ENCODE peak calls at places on chromosomes 11 and 22, in eight cellular contexts. W is cardiac muscle cell, A is thoracic aorta, P is colonic mucosa, R is NB4, V is mammary epithelial cell, Q is fibroblast of lung, L is GM12878. S is an unnamed sample.

GRCh38 chr11:50098186-50098725 is 65.6 kb downstream of the OR4C45 start:
- DNase-seq in Q (no peak), L (no peak), W (no peak), A (no peak), P (no peak), V (no peak), R (no peak), S (no peak)

GRCh38 chr22:38549106-38549884 is 20.7 kb downstream of the DMC1 start:
- DNase-seq in V (peak), P (no peak), Q (no peak), W (no peak), R (peak), A (no peak), L (no peak), S (no peak)

GRCh38 chr11:76153609-76153949 is 52.7 kb downstream of the WNT11 start:
- DNase-seq in L (no peak), A (no peak), R (no peak), P (no peak), V (peak), Q (peak), W (peak), S (peak)

GRCh38 chr22:21680830-21681565 is 15.2 kb downstream of the PPIL2 start:
- DNase-seq in V (no peak), A (no peak), P (no peak), Q (no peak), R (no peak), W (no peak), L (no peak), S (no peak)

GRCh38 chr11:66457826-66458225 is 8.9 kb upstream of the PELI3 start:
- DNase-seq in V (no peak), A (no peak), P (no peak), L (no peak), W (no peak), Q (no peak), R (peak), S (no peak)

GRCh38 chr11:113957016-113957415 is 17.9 kb upstream of the HTR3A start:
- DNase-seq in A (no peak), Q (no peak), W (no peak), L (no peak), P (no peak), R (no peak), V (no peak), S (no peak)

GRCh38 chr11:30128269-30128932 is 102.4 kb upstream of the FSHB start:
- DNase-seq in P (no peak), Q (peak), R (peak), A (no peak), W (peak), V (peak), L (no peak), S (no peak)

GRCh38 chr11:113618360-113618759 is 87.7 kb downstream of the TMPRSS5 start:
- DNase-seq in V (peak), L (no peak), P (no peak), Q (peak), R (no peak), A (no peak), W (peak), S (no peak)

GRCh38 chr11:94449029-94449428 is 44.6 kb downstream of the MRE11 start:
- DNase-seq in W (no peak), L (no peak), A (no peak), Q (no peak), P (no peak), V (no peak), R (no peak), S (no peak)

GRCh38 chr11:70420008-70420464 is 21.7 kb downstream of the CTTN start:
- DNase-seq in L (no peak), A (no peak), W (peak), P (no peak), R (peak), V (no peak), Q (peak), S (no peak)

GRCh38 chr11:44775366-44776356 is 48.9 kb downstream of the TSPAN18 start:
- DNase-seq in Q (peak), A (no peak), V (peak), L (no peak), R (peak), P (peak), W (peak), S (no peak)

GRCh38 chr11:120285256-120285655 is 39.8 kb upstream of the TLCD5 start:
- DNase-seq in L (no peak), P (no peak), W (no peak), V (no peak), R (no peak), A (no peak), Q (no peak), S (no peak)

GRCh38 chr11:5364214-5364613 is 12.9 kb downstream of the OR51B6 start:
- DNase-seq in P (no peak), L (no peak), R (no peak), Q (peak), V (no peak), A (no peak), W (peak), S (peak)

GRCh38 chr11:5204787-5205186 is 4.3 kb upstream of the OR51V1 start:
- DNase-seq in W (peak), P (no peak), R (peak), V (peak), Q (peak), L (no peak), A (no peak), S (peak)

GRCh38 chr11:1077033-1077416 is 2.4 kb downstream of the MUC2 start:
- DNase-seq in W (no peak), R (no peak), V (no peak), P (no peak), L (no peak), Q (no peak), A (no peak), S (no peak)

GRCh38 chr22:31447337-31447736 is 42.3 kb downstream of the EIF4ENIF1 start:
- DNase-seq in Q (no peak), P (no peak), A (no peak), W (no peak), L (no peak), R (no peak), V (no peak), S (no peak)

GRCh38 chr11:123654566-123655081 is at the start of gene SCN3B:
- DNase-seq in W (peak), V (peak), A (no peak), R (peak), P (peak), L (no peak), Q (peak), S (no peak)

GRCh38 chr11:61294717-61295595 is at the start of gene VWCE:
- DNase-seq in R (peak), P (peak), L (no peak), V (peak), A (no peak), Q (peak), W (peak), S (no peak)

GRCh38 chr11:12706531-12707499 is 32.6 kb downstream of the TEAD1 start:
- DNase-seq in R (no peak), W (peak), V (no peak), Q (no peak), L (no peak), A (no peak), P (peak), S (no peak)

GRCh38 chr11:17720796-17721171 is 1.4 kb downstream of the MYOD1 start:
- DNase-seq in P (no peak), Q (no peak), W (no peak), A (no peak), L (no peak), V (no peak), R (no peak), S (no peak)

GRCh38 chr22:46337870-46338269 is 2.4 kb downstream of the TRMU start:
- DNase-seq in L (no peak), A (no peak), P (no peak), V (no peak), W (no peak), Q (no peak), R (no peak), S (no peak)
- H3K4me3 ChIP-seq in L (no peak), A (no peak), P (no peak), V (no peak), W (no peak), Q (peak), R (no peak), S (no peak)

GRCh38 chr11:72015511-72016061 is 16.9 kb downstream of the IL18BP start:
- DNase-seq in P (no peak), Q (peak), R (peak), L (no peak), V (no peak), A (no peak), W (peak), S (no peak)
- TF ChIP-seq CTCF in P (no peak), Q (peak), R (no peak), L (peak), V (no peak), A (no peak), W (peak), S (peak)

GRCh38 chr11:128691802-128692749 is 1.8 kb upstream of the FLI1 start:
- DNase-seq in P (no peak), V (no peak), L (no peak), W (no peak), R (no peak), A (no peak), Q (no peak), S (no peak)

GRCh38 chr11:128688896-128689546 is 4.9 kb upstream of the FLI1 start:
- DNase-seq in P (no peak), W (no peak), V (no peak), R (no peak), A (no peak), L (no peak), Q (no peak), S (no peak)

GRCh38 chr11:128690746-128691091 is 3.2 kb upstream of the FLI1 start:
- DNase-seq in Q (no peak), R (peak), V (no peak), P (no peak), L (no peak), W (no peak), A (no peak), S (no peak)

GRCh38 chr11:128688031-128688713 is 5.7 kb upstream of the FLI1 start:
- DNase-seq in R (no peak), L (no peak), P (no peak), Q (no peak), A (no peak), V (no peak), W (no peak), S (no peak)

GRCh38 chr11:128689946-128690745 is 3.7 kb upstream of the FLI1 start:
- DNase-seq in P (no peak), V (no peak), Q (no peak), R (no peak), A (no peak), W (peak), L (no peak), S (no peak)
- H3K4me3 ChIP-seq in P (no peak), V (no peak), Q (no peak), R (no peak), A (peak), W (peak), L (no peak), S (peak)

DNA sequence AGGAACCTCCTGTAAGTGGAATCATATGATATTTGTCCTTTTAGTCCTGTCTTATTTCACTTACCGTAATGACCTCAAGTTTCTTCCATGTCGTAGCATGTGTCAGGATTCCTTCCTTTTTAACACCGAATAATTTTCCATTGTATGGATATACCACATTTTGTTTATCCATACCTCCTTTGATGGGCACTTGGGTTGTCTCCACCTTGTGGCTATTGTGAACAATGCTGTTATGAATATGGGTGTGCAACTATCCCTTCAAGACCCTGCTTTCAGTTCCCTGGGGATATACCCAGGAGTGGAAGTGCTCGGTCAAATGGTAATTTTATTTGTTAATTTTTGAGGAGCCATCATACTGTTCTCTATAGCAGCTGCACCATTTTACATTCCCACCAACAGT is 244.9 kb upstream of the BLID start:
- DNase-seq in L (no peak), W (no peak), V (no peak), A (no peak), P (no peak), R (peak), Q (no peak), S (no peak)
- TF ChIP-seq CTCF in L (no peak), W (no peak), V (peak), A (no peak), P (no peak), R (peak), Q (peak), S (no peak)

DNA sequence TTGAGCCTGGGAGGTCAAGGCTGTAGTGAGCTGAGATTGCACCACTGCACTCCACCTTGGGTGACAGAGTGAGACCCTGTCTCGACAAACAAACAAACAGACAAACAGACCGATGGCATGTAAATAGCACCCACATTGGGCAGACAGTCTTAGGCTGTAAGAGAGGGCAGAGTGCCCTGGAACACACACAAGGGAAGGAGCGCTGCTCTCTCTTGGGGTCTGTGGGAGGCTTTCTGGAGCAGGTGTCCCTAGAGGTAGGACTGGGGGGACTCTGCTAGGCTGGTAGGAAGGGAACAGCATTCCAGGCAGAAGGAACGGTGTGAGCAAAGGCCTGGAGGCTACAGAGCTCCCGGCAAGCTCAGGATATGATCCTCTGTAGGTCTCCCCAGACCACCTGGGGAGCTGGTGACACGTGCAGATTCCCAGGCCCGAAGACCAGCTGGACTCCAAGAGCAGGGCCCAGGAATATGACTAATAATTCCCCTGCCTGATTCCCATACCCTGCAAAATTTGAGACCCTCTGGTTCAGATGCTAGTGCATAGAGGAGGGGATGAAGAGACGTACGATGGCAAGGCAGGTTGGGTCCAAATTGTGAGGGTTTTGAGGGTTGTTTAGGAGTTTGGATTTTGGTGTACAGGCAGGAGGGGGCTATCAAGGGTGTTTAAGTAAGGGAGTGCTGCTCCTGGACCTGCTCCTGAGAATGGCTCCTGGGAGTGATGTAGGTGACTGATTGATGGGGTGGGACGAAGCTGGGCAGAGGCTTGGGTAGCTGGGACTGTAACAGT is 11.6 kb downstream of the SMIM38 start:
- DNase-seq in P (no peak), L (no peak), R (no peak), W (no peak), A (no peak), Q (no peak), V (no peak), S (no peak)
- H3K4me3 ChIP-seq in P (no peak), L (peak), R (no peak), W (no peak), A (peak), Q (no peak), V (no peak), S (no peak)

DNA sequence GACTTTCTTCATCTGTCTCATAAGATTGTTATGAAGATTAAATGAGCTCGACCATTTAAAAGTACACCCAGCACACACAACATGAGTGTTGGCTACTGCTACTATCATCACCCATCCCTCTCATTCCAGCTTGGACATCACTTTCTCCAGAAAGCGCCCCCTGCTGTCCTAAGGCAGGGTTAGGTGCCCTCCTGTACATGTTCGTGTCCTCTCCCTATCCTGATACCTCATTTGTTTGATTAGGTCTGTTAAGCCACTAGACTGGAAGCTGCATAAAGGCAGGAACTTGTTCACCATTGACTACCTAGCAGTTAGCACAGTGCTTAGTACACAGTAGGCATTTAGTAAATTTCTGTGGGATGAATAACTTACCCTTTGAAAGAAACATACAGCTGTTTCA is 85.5 kb downstream of the ENTHD1 start:
- DNase-seq in P (peak), A (no peak), Q (no peak), L (no peak), W (peak), V (no peak), R (peak), S (no peak)
- TF ChIP-seq CTCF in P (peak), A (no peak), Q (peak), L (peak), W (peak), V (peak), R (peak), S (peak)

GRCh38 chr11:118258410-118258809 is 5.7 kb downstream of the MPZL2 start:
- DNase-seq in W (no peak), P (peak), V (no peak), Q (no peak), R (peak), L (no peak), A (no peak), S (no peak)

GRCh38 chr11:118247041-118247440 is 5.1 kb downstream of the MPZL3 start:
- DNase-seq in L (no peak), W (no peak), P (no peak), R (no peak), A (no peak), Q (no peak), V (no peak), S (no peak)

GRCh38 chr11:118251858-118252652 is at the start of gene MPZL3:
- DNase-seq in A (no peak), V (peak), Q (peak), W (peak), R (peak), L (peak), P (peak), S (no peak)

DNA sequence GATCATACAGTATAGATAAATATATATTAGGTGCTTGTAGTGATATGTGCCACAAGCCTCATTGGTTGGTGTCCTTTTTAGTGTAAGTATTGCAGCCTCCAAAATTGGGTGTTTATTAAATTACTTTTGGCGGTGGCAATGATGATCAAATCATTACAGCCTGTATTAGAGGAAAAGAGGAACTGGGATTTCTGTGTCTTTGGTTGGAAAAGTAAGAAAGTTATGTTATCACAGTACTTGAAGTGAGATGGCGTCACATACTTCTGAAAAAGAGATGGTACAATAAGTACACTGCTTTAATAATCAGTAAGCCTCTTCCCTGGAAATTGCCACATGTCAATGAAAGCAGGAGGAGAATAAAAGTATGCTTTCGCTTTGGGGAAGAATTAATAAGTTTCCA is 523 bp upstream of the MPZL3 start:
- DNase-seq in R (peak), P (no peak), W (no peak), V (no peak), A (no peak), Q (no peak), L (no peak), S (no peak)
- H3K4me3 ChIP-seq in R (peak), P (peak), W (peak), V (peak), A (peak), Q (peak), L (peak), S (no peak)

GRCh38 chr11:73995247-73995646 is 12.6 kb upstream of the UCP2 start:
- DNase-seq in R (peak), A (no peak), Q (no peak), L (no peak), P (no peak), V (no peak), W (no peak), S (no peak)
- TF ChIP-seq CTCF in R (no peak), A (no peak), Q (no peak), L (no peak), P (no peak), V (no peak), W (no peak), S (no peak)

GRCh38 chr11:128686745-128687177 is 7.1 kb upstream of the FLI1 start:
- DNase-seq in P (no peak), Q (peak), R (no peak), W (peak), V (peak), L (no peak), A (no peak), S (no peak)

GRCh38 chr11:128686045-128686741 is 7.7 kb upstream of the FLI1 start:
- DNase-seq in R (peak), L (no peak), A (no peak), W (no peak), P (no peak), Q (no peak), V (no peak), S (no peak)

GRCh38 chr11:128687321-128687720 is 6.6 kb upstream of the FLI1 start:
- DNase-seq in A (no peak), V (no peak), P (peak), L (no peak), R (no peak), Q (no peak), W (peak), S (no peak)

GRCh38 chr11:128692750-128693578 is 908 bp upstream of the FLI1 start:
- DNase-seq in R (peak), V (peak), A (no peak), Q (peak), W (peak), P (no peak), L (no peak), S (no peak)

GRCh38 chr11:128689586-128689945 is 4.3 kb upstream of the FLI1 start:
- DNase-seq in A (no peak), V (no peak), P (no peak), L (no peak), W (no peak), Q (no peak), R (no peak), S (no peak)
- H3K4me3 ChIP-seq in A (peak), V (no peak), P (no peak), L (no peak), W (peak), Q (no peak), R (no peak), S (no peak)

S was measured in AG04449.